ENCODE peak calls at places on chromosomes 6 and 20, in eight cellular contexts. M is CD4-positive, CD25-positive, alpha-beta regulatory T cell; Q is Karpas-422; S is left ventricle myocardium inferior; H is adrenal gland; K is pancreas; W is upper lobe of right lung; X is neural progenitor cell. R is an unnamed sample. For H3K4me1, the result is how much of the 10 kb centered on the place peaks cover.

GRCh38 chr6:118216751-118217150 is 309.7 kb downstream of the SLC35F1 start:
- DNase-seq in M (no peak), Q (no peak), S (no peak), H (no peak), K (no peak), W (no peak), X (no peak), R (no peak)

GRCh38 chr6:43728586-43728985 is 41.0 kb upstream of the MRPS18A start:
- DNase-seq in M (no peak), Q (no peak), S (no peak), H (no peak), K (no peak), W (no peak), X (no peak), R (no peak)

GRCh38 chr6:121403981-121404380 is 31.5 kb upstream of the GJA1 start:
- DNase-seq in M (no peak), Q (no peak), S (no peak), H (no peak), K (no peak), W (no peak), X (no peak), R (no peak)

GRCh38 chr6:5011346-5011745 is 7.5 kb upstream of the RPP40 start:
- DNase-seq in M (no peak), Q (no peak), S (no peak), H (no peak), K (no peak), W (no peak), X (no peak), R (no peak)

GRCh38 chr6:15550724-15551123 is 112.1 kb downstream of the DTNBP1 start:
- DNase-seq in M (no peak), Q (no peak), S (no peak), H (no peak), K (no peak), W (no peak), X (no peak), R (no peak)

GRCh38 chr6:25062070-25062811 is 126.5 kb upstream of the RIPOR2 start:
- DNase-seq in M (no peak), Q (no peak), S (no peak), H (no peak), K (no peak), W (no peak), X (no peak), R (no peak)

GRCh38 chr6:104159045-104159618 is 700.6 kb downstream of the HACE1 start:
- DNase-seq in M (no peak), Q (no peak), S (no peak), H (no peak), K (no peak), W (no peak), X (no peak), R (no peak)

GRCh38 chr20:17559338-17559737 is 10.5 kb upstream of the DSTN start:
- DNase-seq in M (no peak), Q (no peak), S (no peak), H (no peak), K (no peak), W (no peak), X (no peak), R (peak)

GRCh38 chr6:32131439-32131948 is 1.4 kb upstream of the FKBPL start:
- DNase-seq in M (no peak), Q (no peak), S (no peak), H (peak), K (peak), W (no peak), X (no peak), R (no peak)

GRCh38 chr20:17594443-17594842 is 24.6 kb downstream of the DSTN start:
- DNase-seq in M (no peak), Q (peak), S (no peak), H (no peak), K (peak), W (no peak), X (no peak), R (peak)

DNA sequence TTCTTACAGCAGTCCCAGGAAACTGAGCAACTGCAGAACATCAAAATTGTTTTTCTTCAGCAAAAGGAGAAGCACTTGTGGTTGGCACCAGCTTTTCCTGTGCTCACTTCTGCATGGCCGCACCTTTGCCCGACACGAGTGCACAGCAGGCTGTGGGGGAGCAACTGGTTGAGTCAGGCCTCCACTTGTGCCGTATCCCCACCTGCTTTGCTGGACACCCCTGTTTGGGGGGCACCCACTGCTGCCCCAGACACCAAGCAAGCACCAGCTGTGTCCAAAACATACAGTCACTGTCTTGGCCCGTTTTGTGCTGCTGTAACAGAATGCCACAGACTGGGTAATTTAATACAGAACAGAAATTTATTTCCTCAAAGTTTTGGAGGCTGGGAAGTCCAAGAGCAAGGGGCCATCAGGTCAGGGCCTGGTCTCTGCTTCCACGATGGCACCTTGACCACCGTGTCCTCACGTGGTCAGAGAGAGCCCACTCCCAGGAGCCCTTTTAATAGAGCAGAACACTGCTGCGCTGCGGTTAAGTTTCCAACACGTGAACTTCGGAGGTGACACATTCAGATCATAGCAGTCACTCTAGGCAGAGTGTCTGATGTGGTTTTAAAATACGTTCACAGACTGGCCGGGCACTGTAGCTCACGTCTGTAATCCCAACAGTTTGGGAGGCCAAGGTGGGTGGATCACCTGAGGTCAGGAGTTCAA is 8.7 kb upstream of the GMEB2 start:
- DNase-seq in M (peak), Q (no peak), S (no peak), H (no peak), K (no peak), W (peak), X (no peak), R (peak)
- H3K4me3 ChIP-seq in M (peak), Q (no peak), S (no peak), H (no peak), K (no peak), W (no peak), X (no peak), R (no peak)

DNA sequence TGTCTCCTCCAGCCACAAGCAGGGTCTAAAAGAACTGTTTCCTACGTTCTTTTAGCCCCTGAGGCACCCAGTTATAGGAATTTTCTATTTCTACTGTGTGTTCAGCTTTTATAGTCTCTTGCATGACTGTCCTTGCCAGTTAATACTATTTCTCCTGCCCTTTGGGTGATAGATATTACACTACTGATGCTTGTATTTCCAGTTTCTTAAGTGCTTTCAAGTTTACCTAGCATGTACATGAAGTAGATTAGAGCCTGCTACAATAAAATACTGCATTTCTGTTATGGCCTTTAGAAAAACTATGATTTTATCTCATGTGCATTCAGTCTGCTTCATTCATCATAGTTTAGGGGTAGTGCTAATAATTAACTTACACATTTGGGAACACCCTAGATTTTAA is 89.6 kb downstream of the FOXO3 start:
- DNase-seq in M (no peak), Q (no peak), S (no peak), H (no peak), K (no peak), W (no peak), X (no peak), R (no peak)
- H3K4me1 ChIP-seq in M (under half), Q (under half), S (half or more), H (half or more), K (under half), W (half or more), X (under half), R (half or more)

GRCh38 chr20:44576297-44576696 is 6.1 kb upstream of the PKIG start:
- DNase-seq in M (no peak), Q (peak), S (no peak), H (no peak), K (no peak), W (no peak), X (no peak), R (no peak)
- H3K4me3 ChIP-seq in M (no peak), Q (peak), S (no peak), H (no peak), K (no peak), W (no peak), X (no peak), R (no peak)

GRCh38 chr20:53658327-53658726 is 64.7 kb upstream of the ZNF217 start:
- DNase-seq in M (no peak), Q (no peak), S (no peak), H (no peak), K (no peak), W (no peak), X (no peak), R (no peak)
- H3K4me1 ChIP-seq in M (under half), Q (under half), S (under half), H (half or more), K (under half), W (under half), X (under half), R (half or more)

GRCh38 chr6:52597738-52598122 is 20.9 kb upstream of the TRAM2 start:
- DNase-seq in M (no peak), Q (no peak), S (no peak), H (no peak), K (no peak), W (no peak), X (no peak), R (no peak)
- H3K4me3 ChIP-seq in M (no peak), Q (peak), S (peak), H (peak), K (no peak), W (no peak), X (no peak), R (no peak)

R was measured in lower lobe of right lung.